ENCODE peak calls at places on chromosomes 13 and 19, in seven cellular contexts. K, F, U, E, W, Z and X are unnamed samples.

GRCh38 chr13:29538625-29538976 is 56.9 kb downstream of the SLC7A1 start:
- DNase-seq in K (no peak), F (no peak), U (no peak), E (no peak), W (no peak), Z (no peak), X (no peak)

GRCh38 chr19:37948362-37948761 is 41.4 kb downstream of the SIPA1L3 start:
- DNase-seq in K (no peak), F (no peak), U (no peak), E (no peak), W (no peak), Z (no peak), X (no peak)

GRCh38 chr19:10227215-10227971 is 3.7 kb downstream of the S1PR2 start:
- DNase-seq in K (no peak), F (no peak), U (no peak), E (no peak), W (no peak), Z (peak; percentile 66), X (no peak)

GRCh38 chr13:94641432-94641941 is 39.8 kb downstream of the GPR180 start:
- DNase-seq in K (peak; percentile 62), F (peak; percentile 50), U (peak; percentile 86), E (no peak), W (no peak), Z (no peak), X (peak; percentile 81)

GRCh38 chr13:99982021-99982740 is 597 bp downstream of the ZIC2 start:
- DNase-seq in K (no peak), F (no peak), U (no peak), E (peak; percentile 50), W (no peak), Z (no peak), X (no peak)

GRCh38 chr19:41027273-41027967 is 36.3 kb downstream of the CYP2B6 start:
- DNase-seq in K (no peak), F (no peak), U (no peak), E (no peak), W (no peak), Z (no peak), X (no peak)

GRCh38 chr19:38190061-38190460 is 34.0 kb downstream of the DPF1 start:
- DNase-seq in K (no peak), F (no peak), U (no peak), E (no peak), W (no peak), Z (no peak), X (no peak)

GRCh38 chr13:95540848-95541247 is 11.7 kb upstream of the CLDN10 start:
- DNase-seq in K (no peak), F (no peak), U (no peak), E (no peak), W (no peak), Z (peak; percentile 66), X (no peak)

GRCh38 chr19:10780368-10780767 is 55.6 kb downstream of the TMED1 start:
- DNase-seq in K (peak; percentile 90), F (no peak), U (peak; percentile 54), E (no peak), W (no peak), Z (peak; percentile 71), X (no peak)

GRCh38 chr13:110228936-110229904 is 77.7 kb downstream of the COL4A1 start:
- DNase-seq in K (peak; percentile 42), F (peak; percentile 33), U (no peak), E (no peak), W (no peak), Z (no peak), X (no peak)

GRCh38 chr13:59776924-59777690 is 386.6 kb downstream of the DIAPH3 start:
- DNase-seq in K (peak; percentile 78), F (peak; percentile 63), U (peak; percentile 90), E (no peak), W (no peak), Z (no peak), X (peak; percentile 84)

GRCh38 chr13:98632971-98633370 is 56.1 kb upstream of the STK24 start:
- DNase-seq in K (peak; percentile 27), F (no peak), U (peak; percentile 5), E (no peak), W (no peak), Z (no peak), X (no peak)

GRCh38 chr13:22009937-22010336 is 339.1 kb downstream of the FGF9 start:
- DNase-seq in K (no peak), F (no peak), U (no peak), E (no peak), W (no peak), Z (no peak), X (no peak)

GRCh38 chr13:22017226-22017625 is 346.4 kb downstream of the FGF9 start:
- DNase-seq in K (no peak), F (no peak), U (no peak), E (no peak), W (no peak), Z (no peak), X (no peak)

GRCh38 chr13:22009500-22009899 is 338.6 kb downstream of the FGF9 start:
- DNase-seq in K (no peak), F (no peak), U (no peak), E (no peak), W (no peak), Z (peak; percentile 41), X (no peak)

GRCh38 chr13:22014469-22014868 is 343.6 kb downstream of the FGF9 start:
- DNase-seq in K (no peak), F (no peak), U (no peak), E (peak; percentile 25), W (no peak), Z (no peak), X (no peak)

DNA sequence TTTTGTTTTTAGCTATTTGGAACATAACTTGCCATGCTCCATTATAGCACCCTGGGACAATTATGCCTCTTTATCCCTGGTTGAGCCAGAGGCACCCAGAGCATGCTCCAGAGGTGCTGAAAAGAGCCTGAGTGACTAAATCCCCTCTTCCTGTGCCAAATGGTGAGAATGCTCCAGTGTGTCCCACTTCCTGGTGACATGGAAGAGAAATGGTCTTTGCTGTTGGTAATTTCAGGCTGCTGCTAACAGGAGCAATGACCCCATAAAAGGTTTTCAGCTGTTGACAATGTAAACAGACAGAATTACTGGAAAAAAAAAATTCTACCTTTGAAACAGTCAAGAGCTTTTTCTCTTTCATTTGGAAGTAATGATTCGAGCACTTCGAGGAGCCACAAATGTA is 341.8 kb downstream of the FGF9 start:
- DNase-seq in K (no peak), F (no peak), U (no peak), E (no peak), W (no peak), Z (no peak), X (no peak)
- TF ChIP-seq CTCF in K (no peak), F (no peak), U (no peak), E (no peak), W (no peak), Z (no peak), X (no peak)

DNA sequence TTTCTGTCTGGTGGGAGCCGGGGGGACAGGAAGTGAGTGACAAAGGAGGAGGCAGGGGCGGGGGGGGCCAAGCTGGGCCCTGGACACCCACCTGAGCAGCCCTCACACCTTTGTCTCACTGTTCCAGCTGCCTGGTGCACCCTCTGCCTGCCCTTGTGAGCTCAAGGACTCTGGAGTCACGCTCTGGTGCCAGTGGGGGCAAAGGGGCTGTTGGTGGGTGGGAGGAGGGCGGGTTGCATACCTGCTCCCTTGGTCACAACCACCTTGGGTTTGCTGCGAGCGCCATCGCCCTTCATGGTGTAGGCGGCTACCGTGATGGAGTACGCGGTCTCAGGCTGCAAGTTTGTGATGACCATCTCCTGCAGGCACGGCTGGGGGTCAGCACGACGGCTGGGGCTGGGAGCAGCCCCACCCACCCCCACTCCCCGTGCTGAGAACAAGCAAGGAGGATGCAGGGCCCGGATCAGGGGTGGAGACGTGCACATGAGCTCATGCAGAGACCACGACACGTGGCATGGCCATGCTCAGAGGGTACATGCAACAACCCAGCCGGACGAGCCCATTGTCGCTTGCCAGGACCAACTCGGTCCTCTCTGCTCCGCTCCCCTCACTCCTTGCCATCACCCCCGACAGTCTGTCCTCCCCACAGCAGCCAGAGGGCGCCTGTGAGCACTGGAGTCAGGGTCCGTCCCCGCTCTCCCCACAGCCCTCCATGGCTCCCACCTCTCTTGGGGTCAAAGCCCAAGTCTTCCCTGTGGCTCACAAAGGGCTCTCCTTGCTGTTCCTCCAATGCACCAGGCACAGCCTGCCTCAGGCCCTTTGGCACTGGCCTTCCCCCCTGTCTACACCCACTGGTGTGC is 114.9 kb downstream of the PTPRS start:
- DNase-seq in K (no peak), F (no peak), U (no peak), E (peak; percentile 49), W (peak; percentile 4), Z (no peak), X (no peak)
- TF ChIP-seq CTCF in K (peak; percentile 78), F (peak; percentile 61), U (peak; percentile 40), E (no peak), W (no peak), Z (peak; percentile 39), X (peak; percentile 70)

DNA sequence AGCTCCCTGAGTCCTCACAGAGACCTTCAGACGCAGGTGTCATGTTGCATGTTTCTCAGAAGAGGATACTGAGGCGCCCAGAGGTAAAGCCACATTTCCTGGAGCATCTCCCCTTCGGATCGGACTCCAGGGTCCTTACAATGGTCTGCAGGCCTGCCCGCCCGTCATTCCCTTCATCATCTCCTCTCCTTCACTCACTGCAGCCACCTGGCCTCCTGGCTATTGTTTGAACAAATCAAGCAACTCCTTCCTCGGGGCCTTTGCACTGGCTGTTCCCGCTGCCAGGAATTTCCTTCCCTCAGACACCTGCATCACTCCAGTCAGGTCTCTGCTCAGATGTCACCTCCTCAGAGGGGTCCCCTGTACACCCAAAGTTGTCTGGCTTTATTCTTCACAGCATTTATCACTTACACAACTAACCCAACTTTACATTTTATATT is 20.3 kb downstream of the CEACAM16 start:
- DNase-seq in K (no peak), F (no peak), U (no peak), E (no peak), W (no peak), Z (no peak), X (no peak)
- TF ChIP-seq CTCF in K (no peak), F (no peak), U (no peak), E (no peak), W (no peak), Z (no peak), X (no peak)

GRCh38 chr13:74194856-74195255 is 60.7 kb upstream of the KLF12 start:
- DNase-seq in K (no peak), F (no peak), U (no peak), E (no peak), W (no peak), Z (no peak), X (no peak)

GRCh38 chr13:74201530-74201929 is 67.3 kb upstream of the KLF12 start:
- DNase-seq in K (no peak), F (no peak), U (no peak), E (no peak), W (no peak), Z (no peak), X (no peak)

GRCh38 chr13:74193391-74193790 is 59.2 kb upstream of the KLF12 start:
- DNase-seq in K (no peak), F (no peak), U (no peak), E (no peak), W (no peak), Z (no peak), X (no peak)

GRCh38 chr13:74200081-74200480 is 65.9 kb upstream of the KLF12 start:
- DNase-seq in K (peak; percentile 65), F (no peak), U (peak; percentile 86), E (no peak), W (no peak), Z (no peak), X (peak; percentile 54)

DNA sequence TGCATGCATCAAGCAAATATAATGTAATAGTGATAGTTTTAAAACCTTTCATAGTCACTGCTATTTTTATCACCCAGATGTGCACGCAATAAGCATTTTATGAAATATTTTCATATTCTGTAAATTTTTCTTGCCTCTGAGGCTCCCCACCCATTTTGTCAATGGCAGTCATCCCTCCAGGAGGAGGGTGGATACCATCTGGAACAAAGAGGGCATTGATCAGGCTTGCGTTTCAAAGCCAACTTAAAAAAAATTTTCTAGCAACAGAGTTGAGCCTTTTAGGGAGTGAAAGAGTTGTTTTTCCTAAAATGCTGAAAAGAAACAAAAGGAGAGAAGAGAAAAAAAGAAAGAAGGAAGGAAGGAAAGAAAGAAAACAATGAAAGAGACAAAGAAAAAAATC is 63.5 kb upstream of the KLF12 start:
- DNase-seq in K (no peak), F (no peak), U (no peak), E (no peak), W (no peak), Z (no peak), X (no peak)
- TF ChIP-seq CTCF in K (no peak), F (no peak), U (no peak), E (no peak), W (no peak), Z (no peak), X (no peak)